ENCODE peak calls at places on chromosomes 3 and 15, in seven cellular contexts. One of them, this sample, is unnamed.

GRCh38 chr15:78149805-78150751 is 916 bp downstream of the IDH3A start:
- DNase-seq in body of pancreas: no peak
- DNase-seq in frontal cortex: no peak
- DNase-seq in fibroblast of lung: peak; percentile 11
- DNase-seq in HCEC 1CT: no peak
- DNase-seq in colonic mucosa: peak; percentile 55
- DNase-seq in ELR: peak; percentile 46
- DNase-seq in this sample: no peak

GRCh38 chr3:10509325-10509724 is 3.9 kb upstream of the ATP2B2 start:
- DNase-seq in colonic mucosa: no peak
- DNase-seq in body of pancreas: no peak
- DNase-seq in ELR: no peak
- DNase-seq in HCEC 1CT: no peak
- DNase-seq in fibroblast of lung: no peak
- DNase-seq in frontal cortex: no peak
- DNase-seq in this sample: no peak

GRCh38 chr3:48194446-48195071 is 6.3 kb upstream of the CDC25A start:
- DNase-seq in body of pancreas: peak; percentile 69
- DNase-seq in fibroblast of lung: peak; percentile 64
- DNase-seq in colonic mucosa: peak; percentile 78
- DNase-seq in ELR: peak; percentile 73
- DNase-seq in HCEC 1CT: peak; percentile 48
- DNase-seq in frontal cortex: peak; percentile 74
- DNase-seq in this sample: peak; percentile 35

GRCh38 chr3:148962513-148962912 is 28.8 kb upstream of the GYG1 start:
- DNase-seq in ELR: peak; percentile 87
- DNase-seq in HCEC 1CT: peak; percentile 79
- DNase-seq in body of pancreas: no peak
- DNase-seq in fibroblast of lung: peak; percentile 79
- DNase-seq in colonic mucosa: no peak
- DNase-seq in frontal cortex: no peak
- DNase-seq in this sample: peak; percentile 44

GRCh38 chr3:173921741-173922140 is 524.2 kb downstream of the NLGN1 start:
- DNase-seq in fibroblast of lung: no peak
- DNase-seq in HCEC 1CT: no peak
- DNase-seq in body of pancreas: no peak
- DNase-seq in colonic mucosa: no peak
- DNase-seq in ELR: no peak
- DNase-seq in frontal cortex: no peak
- DNase-seq in this sample: no peak

GRCh38 chr15:73941871-73942635 is 15.8 kb downstream of the LOXL1 start:
- DNase-seq in frontal cortex: no peak
- DNase-seq in ELR: no peak
- DNase-seq in fibroblast of lung: no peak
- DNase-seq in body of pancreas: no peak
- DNase-seq in colonic mucosa: no peak
- DNase-seq in HCEC 1CT: no peak
- DNase-seq in this sample: no peak

GRCh38 chr15:45087513-45087912 is 26.5 kb downstream of the DUOX2 start:
- DNase-seq in ELR: no peak
- DNase-seq in frontal cortex: no peak
- DNase-seq in body of pancreas: no peak
- DNase-seq in HCEC 1CT: no peak
- DNase-seq in fibroblast of lung: no peak
- DNase-seq in colonic mucosa: no peak
- DNase-seq in this sample: no peak

GRCh38 chr15:40043927-40044716 is 5.1 kb upstream of the SRP14 start:
- DNase-seq in HCEC 1CT: no peak
- DNase-seq in colonic mucosa: no peak
- DNase-seq in frontal cortex: no peak
- DNase-seq in fibroblast of lung: no peak
- DNase-seq in body of pancreas: no peak
- DNase-seq in ELR: no peak
- DNase-seq in this sample: no peak

GRCh38 chr3:114650808-114651207 is 357.0 kb downstream of the TIGIT start:
- DNase-seq in body of pancreas: no peak
- DNase-seq in colonic mucosa: no peak
- DNase-seq in ELR: peak; percentile 54
- DNase-seq in fibroblast of lung: peak; percentile 59
- DNase-seq in frontal cortex: no peak
- DNase-seq in HCEC 1CT: peak; percentile 87
- DNase-seq in this sample: peak; percentile 18

GRCh38 chr3:13484861-13485590 is 4.9 kb downstream of the HDAC11 start:
- DNase-seq in HCEC 1CT: no peak
- DNase-seq in ELR: peak; percentile 42
- DNase-seq in colonic mucosa: peak; percentile 91
- DNase-seq in body of pancreas: peak; percentile 94
- DNase-seq in frontal cortex: peak; percentile 47
- DNase-seq in fibroblast of lung: peak; percentile 34
- DNase-seq in this sample: peak; percentile 21

GRCh38 chr15:65408370-65409283 is 14.1 kb downstream of the IGDCC4 start:
- DNase-seq in fibroblast of lung: no peak
- DNase-seq in ELR: no peak
- DNase-seq in HCEC 1CT: peak; percentile 72
- DNase-seq in frontal cortex: no peak
- DNase-seq in body of pancreas: no peak
- DNase-seq in colonic mucosa: no peak
- DNase-seq in this sample: no peak

GRCh38 chr3:9175421-9175820 is 74.0 kb downstream of the SRGAP3 start:
- DNase-seq in fibroblast of lung: no peak
- DNase-seq in colonic mucosa: no peak
- DNase-seq in HCEC 1CT: no peak
- DNase-seq in ELR: peak; percentile 25
- DNase-seq in body of pancreas: peak; percentile 45
- DNase-seq in frontal cortex: no peak
- DNase-seq in this sample: no peak